ENCODE peak calls at places on chromosome 4, in five cellular contexts. S, Y, H, V and B are unnamed samples. For H3K36me3, the result is how much of the 10 kb centered on the place peaks cover.

GRCh38 chr4:10096201-10096975 is 20.2 kb downstream of the WDR1 start:
- DNase-seq in V (peak), Y (no peak), S (peak), H (peak), B (no peak)

GRCh38 chr4:2251073-2251794 is 9.3 kb upstream of the HAUS3 start:
- DNase-seq in V (peak), S (no peak), Y (peak), H (no peak), B (peak)

GRCh38 chr4:187470061-187470460 is 525.5 kb upstream of the ZFP42 start:
- DNase-seq in S (no peak), V (no peak), Y (no peak), H (no peak), B (no peak)

GRCh38 chr4:81965911-81966310 is 407.9 kb downstream of the HNRNPD start:
- DNase-seq in S (no peak), V (no peak), Y (no peak), H (peak), B (no peak)

GRCh38 chr4:58587856-58588255 is 1477.7 kb upstream of the IGFBP7 start:
- DNase-seq in V (no peak), H (no peak), Y (no peak), S (no peak), B (no peak)

GRCh38 chr4:90127706-90128345 is 632 bp downstream of the CCSER1 start:
- DNase-seq in H (peak), Y (no peak), S (peak), V (no peak), B (peak)

GRCh38 chr4:45621926-45622325 is 501.9 kb downstream of the GABRG1 start:
- DNase-seq in H (no peak), V (no peak), Y (no peak), S (no peak), B (no peak)

GRCh38 chr4:1991087-1991486 is 17.7 kb downstream of the NELFA start:
- DNase-seq in H (no peak), V (no peak), Y (no peak), S (no peak), B (no peak)

GRCh38 chr4:72679666-72680065 is 110.6 kb upstream of the ADAMTS3 start:
- DNase-seq in S (no peak), H (no peak), V (no peak), Y (no peak), B (no peak)

GRCh38 chr4:169098054-169098896 is 88.2 kb upstream of the CBR4 start:
- DNase-seq in Y (no peak), V (no peak), S (peak), H (no peak), B (peak)

GRCh38 chr4:184451726-184452125 is 22.6 kb downstream of the IRF2 start:
- DNase-seq in H (no peak), S (no peak), Y (no peak), V (no peak), B (no peak)

GRCh38 chr4:185566972-185567749 is 31.9 kb upstream of the PDLIM3 start:
- DNase-seq in Y (peak), S (peak), V (no peak), H (no peak), B (no peak)

DNA sequence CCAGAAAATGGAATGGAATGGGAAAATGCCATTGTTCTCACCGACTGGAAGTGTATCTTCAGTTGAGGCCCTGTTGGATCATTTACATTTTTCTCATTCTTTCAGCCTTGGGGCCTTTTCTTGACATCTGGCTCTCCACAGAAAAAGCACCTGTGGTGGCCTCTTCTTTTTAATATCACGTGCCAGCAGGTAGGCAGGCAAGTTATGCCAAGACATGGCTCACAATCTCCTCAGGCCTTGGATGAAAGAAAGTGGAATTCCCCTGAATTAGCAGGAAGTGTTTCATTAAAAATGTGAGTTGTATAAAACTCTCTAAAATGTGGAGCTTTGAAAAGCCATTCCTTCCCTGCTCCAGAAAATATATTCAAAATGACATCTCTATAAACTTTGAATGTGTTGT is 122.1 kb downstream of the FRAS1 start:
- DNase-seq in Y (peak), H (no peak), S (no peak), V (no peak), B (no peak)
- TF ChIP-seq CTCF in Y (no peak), H (no peak), S (no peak), V (no peak), B (no peak)

DNA sequence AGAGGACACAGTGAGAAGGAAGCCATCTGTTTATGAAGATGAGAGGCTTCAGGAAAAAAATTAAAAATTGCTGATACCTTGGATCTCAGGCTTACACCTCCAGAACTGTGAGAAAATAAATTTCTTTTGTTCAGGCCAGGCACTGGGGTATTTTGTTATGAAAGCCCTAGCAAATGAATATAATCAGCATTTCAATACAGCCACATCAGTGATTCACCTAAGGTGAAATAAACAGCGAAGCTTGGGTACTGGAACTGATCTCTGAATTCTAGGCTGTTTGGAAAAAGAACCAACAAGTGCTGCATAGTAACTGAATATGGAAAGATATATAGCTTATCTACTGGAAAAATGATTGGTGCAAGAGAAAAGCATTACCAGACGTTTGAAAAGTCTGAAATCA is 88.5 kb downstream of the PDS5A start:
- DNase-seq in H (no peak), S (no peak), Y (no peak), V (no peak), B (no peak)
- H3K36me3 ChIP-seq in H (under half), S (under half), Y (under half), V (under half), B (under half)

GRCh38 chr4:26785766-26786165 is 74.9 kb upstream of the STIM2 start:
- DNase-seq in H (no peak), Y (no peak), S (peak), V (no peak), B (no peak)
- TF ChIP-seq CTCF in H (no peak), Y (no peak), S (no peak), V (no peak), B (no peak)

GRCh38 chr4:770022-770421 is 55.9 kb downstream of the CPLX1 start:
- DNase-seq in H (no peak), V (no peak), Y (no peak), S (no peak), B (no peak)
- H3K36me3 ChIP-seq in H (under half), V (under half), Y (under half), S (under half), B (under half)

GRCh38 chr4:47513493-47513892 is 28.4 kb downstream of the ATP10D start:
- DNase-seq in S (peak), H (no peak), V (no peak), Y (no peak), B (no peak)

GRCh38 chr4:47505666-47506065 is 20.6 kb downstream of the ATP10D start:
- DNase-seq in H (no peak), S (no peak), V (no peak), Y (no peak), B (no peak)

GRCh38 chr4:47510036-47510435 is 25.0 kb downstream of the ATP10D start:
- DNase-seq in Y (no peak), V (no peak), S (no peak), H (no peak), B (no peak)

GRCh38 chr4:47510506-47511143 is 25.6 kb downstream of the ATP10D start:
- DNase-seq in V (no peak), H (peak), Y (no peak), S (peak), B (peak)
- TF ChIP-seq CTCF in V (no peak), H (peak), Y (peak), S (no peak), B (peak)